ENCODE peak calls at places on chromosomes 3 and 15, in five cellular contexts. One of them, this sample, is unnamed.

GRCh38 chr3:70999730-71000129 is 583.8 kb downstream of the FOXP1 start:
- DNase-seq in fibroblast of pulmonary artery: peak
- DNase-seq in sigmoid colon: no peak
- DNase-seq in astrocyte of the cerebellum: peak
- DNase-seq in cardiac muscle cell: no peak
- DNase-seq in this sample: no peak

GRCh38 chr15:59587085-59587826 is 24.3 kb upstream of the GCNT3 start:
- DNase-seq in cardiac muscle cell: no peak
- DNase-seq in fibroblast of pulmonary artery: no peak
- DNase-seq in astrocyte of the cerebellum: no peak
- DNase-seq in sigmoid colon: no peak
- DNase-seq in this sample: no peak

GRCh38 chr3:49121244-49121671 is 635 bp upstream of the USP19 start:
- DNase-seq in cardiac muscle cell: no peak
- DNase-seq in astrocyte of the cerebellum: no peak
- DNase-seq in fibroblast of pulmonary artery: no peak
- DNase-seq in sigmoid colon: no peak
- DNase-seq in this sample: no peak

GRCh38 chr15:38085931-38086562 is 151.6 kb downstream of the TMCO5A start:
- DNase-seq in fibroblast of pulmonary artery: peak
- DNase-seq in astrocyte of the cerebellum: no peak
- DNase-seq in cardiac muscle cell: no peak
- DNase-seq in sigmoid colon: no peak
- DNase-seq in this sample: no peak

GRCh38 chr3:65808407-65808806 is 230.3 kb downstream of the MAGI1 start:
- DNase-seq in fibroblast of pulmonary artery: no peak
- DNase-seq in sigmoid colon: no peak
- DNase-seq in astrocyte of the cerebellum: no peak
- DNase-seq in cardiac muscle cell: no peak
- DNase-seq in this sample: peak

GRCh38 chr15:54131410-54131809 is 153.2 kb downstream of the UNC13C start:
- DNase-seq in astrocyte of the cerebellum: no peak
- DNase-seq in sigmoid colon: no peak
- DNase-seq in fibroblast of pulmonary artery: peak
- DNase-seq in cardiac muscle cell: no peak
- DNase-seq in this sample: no peak

GRCh38 chr3:150180349-150180748 is 209.7 kb upstream of the PFN2 start:
- DNase-seq in cardiac muscle cell: no peak
- DNase-seq in fibroblast of pulmonary artery: peak
- DNase-seq in astrocyte of the cerebellum: peak
- DNase-seq in sigmoid colon: no peak
- DNase-seq in this sample: no peak

GRCh38 chr3:139248593-139249255 is 95.1 kb upstream of the MRPS22 start:
- DNase-seq in fibroblast of pulmonary artery: no peak
- DNase-seq in sigmoid colon: no peak
- DNase-seq in cardiac muscle cell: no peak
- DNase-seq in astrocyte of the cerebellum: no peak
- DNase-seq in this sample: no peak

GRCh38 chr3:139756529-139757103 is 78.8 kb upstream of the NMNAT3 start:
- DNase-seq in fibroblast of pulmonary artery: no peak
- DNase-seq in cardiac muscle cell: no peak
- DNase-seq in sigmoid colon: no peak
- DNase-seq in astrocyte of the cerebellum: no peak
- DNase-seq in this sample: no peak

GRCh38 chr15:74790080-74790916 is 8.4 kb downstream of the CSK start:
- DNase-seq in fibroblast of pulmonary artery: peak
- DNase-seq in cardiac muscle cell: peak
- DNase-seq in astrocyte of the cerebellum: peak
- DNase-seq in sigmoid colon: peak
- DNase-seq in this sample: no peak

GRCh38 chr15:70974004-70974832 is 81.6 kb downstream of the LRRC49 start:
- DNase-seq in fibroblast of pulmonary artery: peak
- DNase-seq in astrocyte of the cerebellum: peak
- DNase-seq in sigmoid colon: no peak
- DNase-seq in cardiac muscle cell: peak
- DNase-seq in this sample: no peak

GRCh38 chr3:129536806-129537205 is 6.2 kb upstream of the H1-8 start:
- DNase-seq in sigmoid colon: no peak
- DNase-seq in cardiac muscle cell: no peak
- DNase-seq in fibroblast of pulmonary artery: no peak
- DNase-seq in astrocyte of the cerebellum: no peak
- DNase-seq in this sample: no peak

This sample was measured in retina.